ENCODE peak calls at places on chromosome 19, in five cellular contexts. P is BE2C, N is stomach, G is cardiac muscle cell, T is PC-3. H is an unnamed sample.
A peak's percentile ranks its signal among the peaks of the same experiment; 100 is the strongest.

GRCh38 chr19:46147166-46147740 is 785 bp upstream of the IGFL2 start:
- DNase-seq in P (no peak), T (no peak), N (no peak), G (no peak), H (no peak)

GRCh38 chr19:1907563-1908363 is 2.6 kb downstream of the ADAT3 start:
- DNase-seq in G (no peak), T (peak; percentile 78), P (no peak), N (peak; percentile 77), H (no peak)

GRCh38 chr19:49983645-49984229 is 22.8 kb upstream of the SIGLEC11 start:
- DNase-seq in T (peak; percentile 76), G (peak; percentile 73), P (peak; percentile 79), N (peak; percentile 67), H (no peak)

GRCh38 chr19:1510442-1510806 is 2.4 kb downstream of the ADAMTSL5 start:
- DNase-seq in G (no peak), T (no peak), P (no peak), N (no peak), H (no peak)

GRCh38 chr19:14114854-14115253 is 2.7 kb downstream of the PRKACA start:
- DNase-seq in N (peak; percentile 60), T (peak; percentile 46), G (peak; percentile 44), P (peak; percentile 61), H (no peak)

GRCh38 chr19:17337675-17338439 is 504 bp downstream of the GTPBP3 start:
- DNase-seq in G (peak; percentile 28), P (peak; percentile 33), N (no peak), T (peak; percentile 37), H (no peak)

GRCh38 chr19:7868671-7869452 is 5.3 kb downstream of the PRR36 start:
- DNase-seq in P (no peak), G (peak; percentile 92), N (peak; percentile 84), T (peak; percentile 95), H (no peak)

GRCh38 chr19:13974073-13974472 is 21.8 kb downstream of the DCAF15 start:
- DNase-seq in G (peak; percentile 78), N (peak; percentile 47), T (peak; percentile 27), P (peak; percentile 53), H (no peak)

GRCh38 chr19:11203194-11204075 is 6.1 kb upstream of the KANK2 start:
- DNase-seq in P (peak; percentile 85), N (peak; percentile 59), G (peak; percentile 76), T (peak; percentile 79), H (no peak)

GRCh38 chr19:31534231-31534630 is 185.0 kb upstream of the TSHZ3 start:
- DNase-seq in P (no peak), G (no peak), T (no peak), N (no peak), H (no peak)

GRCh38 chr19:33487901-33488817 is 33.4 kb downstream of the PEPD start:
- DNase-seq in N (no peak), G (no peak), T (no peak), P (no peak), H (no peak)

GRCh38 chr19:38676023-38676877 is 28.8 kb downstream of the ACTN4 start:
- DNase-seq in N (no peak), T (no peak), P (no peak), G (no peak), H (no peak)

GRCh38 chr19:44303976-44304568 is 753 bp downstream of the ZNF235 start:
- DNase-seq in N (no peak), P (peak; percentile 16), G (peak; percentile 30), T (peak; percentile 26), H (no peak)

GRCh38 chr19:16668176-16668575 is 7.2 kb downstream of the TMEM38A start:
- DNase-seq in G (no peak), N (no peak), T (no peak), P (no peak), H (no peak)

GRCh38 chr19:10421240-10421948 is 1.1 kb downstream of the PDE4A start:
- DNase-seq in T (no peak), N (no peak), G (no peak), P (no peak), H (no peak)

GRCh38 chr19:335486-336066 is 9.0 kb downstream of the MIER2 start:
- DNase-seq in N (no peak), G (no peak), P (no peak), T (no peak), H (no peak)

DNA sequence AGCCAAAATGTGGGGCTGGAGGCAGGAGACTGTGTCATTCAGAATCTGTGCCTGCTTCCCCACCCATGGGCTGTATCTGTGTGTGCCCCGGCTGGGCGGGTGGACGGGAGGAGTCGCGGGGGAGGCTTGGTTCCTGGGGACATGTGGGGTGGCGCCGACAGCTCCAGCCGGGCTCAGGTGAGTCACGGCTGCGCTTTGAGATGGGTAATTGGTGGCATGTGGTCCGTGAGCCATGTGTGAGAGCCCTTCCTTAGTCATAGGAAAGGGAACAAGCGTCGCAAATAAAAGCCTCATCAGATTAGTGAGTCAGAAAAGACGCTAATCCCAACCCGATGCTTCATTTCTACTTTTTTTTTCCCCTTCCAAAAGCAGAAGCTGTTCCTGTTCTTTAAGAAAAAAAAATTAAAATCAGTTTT is 118.6 kb upstream of the ZNF536 start:
- DNase-seq in P (peak; percentile 67), N (no peak), G (no peak), T (peak; percentile 40), H (no peak)
- H3K4me1 ChIP-seq in P (peaks cover 3% of the 10 kb centered on the region), N (no peaks in the 10 kb centered on the region), G (peaks cover 18% of the 10 kb centered on the region), T (no peaks in the 10 kb centered on the region), H (no peaks in the 10 kb centered on the region)

GRCh38 chr19:55112246-55112780 is 5.1 kb downstream of the PPP1R12C start:
- DNase-seq in G (no peak), N (no peak), T (no peak), P (no peak), H (no peak)

GRCh38 chr19:55111238-55111831 is 6.1 kb downstream of the PPP1R12C start:
- DNase-seq in T (no peak), P (no peak), N (no peak), G (no peak), H (no peak)

GRCh38 chr19:55112781-55113569 is 4.5 kb downstream of the PPP1R12C start:
- DNase-seq in G (no peak), T (no peak), P (no peak), N (no peak), H (no peak)

GRCh38 chr19:55106591-55106990 is 10.8 kb downstream of the PPP1R12C start:
- DNase-seq in T (no peak), G (no peak), N (no peak), P (no peak), H (no peak)

GRCh38 chr19:55109527-55110291 is 7.7 kb downstream of the PPP1R12C start:
- DNase-seq in G (no peak), T (no peak), N (no peak), P (no peak), H (no peak)
- H3K36me3 ChIP-seq in G (no peaks in the 10 kb centered on the region), T (peaks cover 14% of the 10 kb centered on the region), N (peaks cover 54% of the 10 kb centered on the region), P (peaks cover 9% of the 10 kb centered on the region), H (peaks cover 56% of the 10 kb centered on the region)

GRCh38 chr19:48636859-48637448 is at the start of gene DBP:
- DNase-seq in N (peak; percentile 45), T (peak; percentile 49), P (peak; percentile 65), G (peak; percentile 69), H (peak; percentile 93)
- TF ChIP-seq CTCF in N (no peak), T (no peak), P (no peak), G (peak; percentile 10), H (peak; percentile 39)

DNA sequence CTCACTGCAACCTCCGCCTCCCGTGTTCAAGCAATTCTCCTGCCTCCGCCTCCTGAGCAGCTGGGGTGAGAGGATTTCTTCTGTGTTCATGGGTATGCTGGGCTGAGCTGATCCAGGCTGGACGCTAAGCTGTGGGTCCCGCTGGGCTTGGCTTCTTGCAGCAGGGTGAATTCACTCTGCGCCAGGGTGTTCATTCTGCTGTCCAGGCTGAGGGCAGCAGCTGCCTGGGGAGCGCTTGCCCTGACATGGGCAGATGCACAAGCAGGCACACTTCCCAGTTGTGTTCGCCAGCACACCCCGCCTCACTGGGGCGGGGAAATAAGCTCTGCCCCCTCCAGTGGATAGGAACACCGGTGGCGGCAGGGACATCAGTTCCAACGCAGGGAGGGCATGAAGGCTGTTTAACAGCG is 7.3 kb upstream of the INAFM1 start:
- DNase-seq in G (no peak), T (no peak), N (no peak), P (no peak), H (no peak)
- H3K4me1 ChIP-seq in G (no peaks in the 10 kb centered on the region), T (no peaks in the 10 kb centered on the region), N (peaks cover 4% of the 10 kb centered on the region), P (no peaks in the 10 kb centered on the region), H (no peaks in the 10 kb centered on the region)

GRCh38 chr19:42282810-42283247 is 13.8 kb downstream of the CIC start:
- DNase-seq in P (no peak), N (no peak), T (no peak), G (no peak), H (no peak)
- H3K36me3 ChIP-seq in P (peaks cover 12% of the 10 kb centered on the region), N (peaks cover 12% of the 10 kb centered on the region), T (no peaks in the 10 kb centered on the region), G (peaks cover 6% of the 10 kb centered on the region), H (peaks cover 13% of the 10 kb centered on the region)

GRCh38 chr19:5823579-5824281 is 15.8 kb downstream of the FUT6 start:
- DNase-seq in G (no peak), P (peak; percentile 69), T (peak; percentile 65), N (peak; percentile 71), H (no peak)
- TF ChIP-seq CTCF in G (no peak), P (peak; percentile 62), T (peak; percentile 69), N (peak; percentile 27), H (peak; percentile 15)

GRCh38 chr19:54162241-54162805 is 2.8 kb upstream of the LENG1 start:
- DNase-seq in G (peak; percentile 93), T (peak; percentile 86), N (peak; percentile 95), P (peak; percentile 82), H (peak; percentile 50)
- H3K4me1 ChIP-seq in G (peaks cover 10% of the 10 kb centered on the region), T (peaks cover 38% of the 10 kb centered on the region), N (peaks cover 47% of the 10 kb centered on the region), P (no peaks in the 10 kb centered on the region), H (peaks cover 41% of the 10 kb centered on the region)

GRCh38 chr19:15427991-15428471 is 9.2 kb upstream of the AKAP8L start:
- DNase-seq in N (no peak), G (no peak), T (no peak), P (no peak), H (no peak)
- H3K36me3 ChIP-seq in N (peaks cover 69% of the 10 kb centered on the region), G (peaks cover 34% of the 10 kb centered on the region), T (peaks cover 57% of the 10 kb centered on the region), P (peaks cover 80% of the 10 kb centered on the region), H (peaks cover 76% of the 10 kb centered on the region)

GRCh38 chr19:5558101-5558621 is 9.6 kb downstream of the TINCR start:
- DNase-seq in P (no peak), G (no peak), T (no peak), N (no peak), H (no peak)

GRCh38 chr19:5554828-5555227 is 12.9 kb downstream of the TINCR start:
- DNase-seq in G (no peak), N (no peak), T (no peak), P (no peak), H (no peak)

GRCh38 chr19:5560156-5560555 is 7.6 kb downstream of the TINCR start:
- DNase-seq in T (no peak), P (no peak), G (no peak), N (no peak), H (no peak)

GRCh38 chr19:5559804-5560133 is 8.0 kb downstream of the TINCR start:
- DNase-seq in P (no peak), T (no peak), N (no peak), G (no peak), H (no peak)

GRCh38 chr19:5557691-5558090 is 10.1 kb downstream of the TINCR start:
- DNase-seq in N (no peak), P (no peak), G (no peak), T (no peak), H (no peak)
- TF ChIP-seq CTCF in N (no peak), P (no peak), G (no peak), T (no peak), H (no peak)